ENCODE peak calls at places on chromosomes 4 and X, in five cellular contexts. One of them, this sample, is unnamed.

GRCh38 chr4:14383652-14384051 is 618.6 kb upstream of the CPEB2 start:
- DNase-seq in mammary epithelial cell: no peak
- DNase-seq in activated T-helper 1 cell treated with anti-CD3 and anti-CD28 coated beads, Interleukin-12 subunit alpha, Interleukin-12 subunit beta, Interleukin-2, Interleukin-4 antibody, amounts not matched to agents 30 ng/mL and 10 ng/mL and 1 ng/mL, durations not matched to agents 14 hours and 24 hours and 36 hours: no peak
- DNase-seq in heart right ventricle: no peak
- DNase-seq in natural killer cell treated with Interleukin-12 subunit alpha and Interleukin-12 subunit beta and Interleukin-15 and Interleukin-18, amount 100 ng/mL, for 72 hours: no peak
- DNase-seq in this sample: no peak

GRCh38 chrX:133513116-133513515 is 97.8 kb upstream of the GPC4 start:
- DNase-seq in mammary epithelial cell: no peak
- DNase-seq in activated T-helper 1 cell treated with anti-CD3 and anti-CD28 coated beads, Interleukin-12 subunit alpha, Interleukin-12 subunit beta, Interleukin-2, Interleukin-4 antibody, amounts not matched to agents 30 ng/mL and 10 ng/mL and 1 ng/mL, durations not matched to agents 14 hours and 24 hours and 36 hours: no peak
- DNase-seq in heart right ventricle: no peak
- DNase-seq in natural killer cell treated with Interleukin-12 subunit alpha and Interleukin-12 subunit beta and Interleukin-15 and Interleukin-18, amount 100 ng/mL, for 72 hours: no peak
- DNase-seq in this sample: no peak

GRCh38 chr4:1797861-1798529 is 4.9 kb downstream of the FGFR3 start:
- DNase-seq in mammary epithelial cell: no peak
- DNase-seq in activated T-helper 1 cell treated with anti-CD3 and anti-CD28 coated beads, Interleukin-12 subunit alpha, Interleukin-12 subunit beta, Interleukin-2, Interleukin-4 antibody, amounts not matched to agents 30 ng/mL and 10 ng/mL and 1 ng/mL, durations not matched to agents 14 hours and 24 hours and 36 hours: no peak
- DNase-seq in heart right ventricle: no peak
- DNase-seq in natural killer cell treated with Interleukin-12 subunit alpha and Interleukin-12 subunit beta and Interleukin-15 and Interleukin-18, amount 100 ng/mL, for 72 hours: no peak
- DNase-seq in this sample: no peak

GRCh38 chr4:168151313-168151712 is 59.0 kb downstream of the ANXA10 start:
- DNase-seq in mammary epithelial cell: no peak
- DNase-seq in activated T-helper 1 cell treated with anti-CD3 and anti-CD28 coated beads, Interleukin-12 subunit alpha, Interleukin-12 subunit beta, Interleukin-2, Interleukin-4 antibody, amounts not matched to agents 30 ng/mL and 10 ng/mL and 1 ng/mL, durations not matched to agents 14 hours and 24 hours and 36 hours: no peak
- DNase-seq in heart right ventricle: no peak
- DNase-seq in natural killer cell treated with Interleukin-12 subunit alpha and Interleukin-12 subunit beta and Interleukin-15 and Interleukin-18, amount 100 ng/mL, for 72 hours: no peak
- DNase-seq in this sample: no peak

GRCh38 chr4:80295331-80295730 is 28.9 kb downstream of the FGF5 start:
- DNase-seq in mammary epithelial cell: no peak
- DNase-seq in activated T-helper 1 cell treated with anti-CD3 and anti-CD28 coated beads, Interleukin-12 subunit alpha, Interleukin-12 subunit beta, Interleukin-2, Interleukin-4 antibody, amounts not matched to agents 30 ng/mL and 10 ng/mL and 1 ng/mL, durations not matched to agents 14 hours and 24 hours and 36 hours: no peak
- DNase-seq in heart right ventricle: no peak
- DNase-seq in natural killer cell treated with Interleukin-12 subunit alpha and Interleukin-12 subunit beta and Interleukin-15 and Interleukin-18, amount 100 ng/mL, for 72 hours: no peak
- DNase-seq in this sample: no peak

GRCh38 chr4:182201871-182202270 is 41.3 kb upstream of the TENM3 start:
- DNase-seq in mammary epithelial cell: no peak
- DNase-seq in activated T-helper 1 cell treated with anti-CD3 and anti-CD28 coated beads, Interleukin-12 subunit alpha, Interleukin-12 subunit beta, Interleukin-2, Interleukin-4 antibody, amounts not matched to agents 30 ng/mL and 10 ng/mL and 1 ng/mL, durations not matched to agents 14 hours and 24 hours and 36 hours: no peak
- DNase-seq in heart right ventricle: no peak
- DNase-seq in natural killer cell treated with Interleukin-12 subunit alpha and Interleukin-12 subunit beta and Interleukin-15 and Interleukin-18, amount 100 ng/mL, for 72 hours: no peak
- DNase-seq in this sample: no peak

GRCh38 chr4:66750273-66750672 is 795.0 kb downstream of the CENPC start:
- DNase-seq in mammary epithelial cell: no peak
- DNase-seq in activated T-helper 1 cell treated with anti-CD3 and anti-CD28 coated beads, Interleukin-12 subunit alpha, Interleukin-12 subunit beta, Interleukin-2, Interleukin-4 antibody, amounts not matched to agents 30 ng/mL and 10 ng/mL and 1 ng/mL, durations not matched to agents 14 hours and 24 hours and 36 hours: no peak
- DNase-seq in heart right ventricle: no peak
- DNase-seq in natural killer cell treated with Interleukin-12 subunit alpha and Interleukin-12 subunit beta and Interleukin-15 and Interleukin-18, amount 100 ng/mL, for 72 hours: no peak
- DNase-seq in this sample: no peak

GRCh38 chr4:62528874-62529273 is 1328.7 kb downstream of the ADGRL3 start:
- DNase-seq in mammary epithelial cell: peak
- DNase-seq in activated T-helper 1 cell treated with anti-CD3 and anti-CD28 coated beads, Interleukin-12 subunit alpha, Interleukin-12 subunit beta, Interleukin-2, Interleukin-4 antibody, amounts not matched to agents 30 ng/mL and 10 ng/mL and 1 ng/mL, durations not matched to agents 14 hours and 24 hours and 36 hours: no peak
- DNase-seq in heart right ventricle: no peak
- DNase-seq in natural killer cell treated with Interleukin-12 subunit alpha and Interleukin-12 subunit beta and Interleukin-15 and Interleukin-18, amount 100 ng/mL, for 72 hours: no peak
- DNase-seq in this sample: no peak

GRCh38 chrX:45077748-45078424 is 122.8 kb downstream of the DIPK2B start:
- DNase-seq in mammary epithelial cell: no peak
- DNase-seq in activated T-helper 1 cell treated with anti-CD3 and anti-CD28 coated beads, Interleukin-12 subunit alpha, Interleukin-12 subunit beta, Interleukin-2, Interleukin-4 antibody, amounts not matched to agents 30 ng/mL and 10 ng/mL and 1 ng/mL, durations not matched to agents 14 hours and 24 hours and 36 hours: no peak
- DNase-seq in heart right ventricle: no peak
- DNase-seq in natural killer cell treated with Interleukin-12 subunit alpha and Interleukin-12 subunit beta and Interleukin-15 and Interleukin-18, amount 100 ng/mL, for 72 hours: no peak
- DNase-seq in this sample: no peak

GRCh38 chr4:57355066-57355465 is 244.9 kb upstream of the IGFBP7 start:
- DNase-seq in mammary epithelial cell: peak
- DNase-seq in activated T-helper 1 cell treated with anti-CD3 and anti-CD28 coated beads, Interleukin-12 subunit alpha, Interleukin-12 subunit beta, Interleukin-2, Interleukin-4 antibody, amounts not matched to agents 30 ng/mL and 10 ng/mL and 1 ng/mL, durations not matched to agents 14 hours and 24 hours and 36 hours: no peak
- DNase-seq in heart right ventricle: no peak
- DNase-seq in natural killer cell treated with Interleukin-12 subunit alpha and Interleukin-12 subunit beta and Interleukin-15 and Interleukin-18, amount 100 ng/mL, for 72 hours: no peak
- DNase-seq in this sample: no peak

GRCh38 chrX:47637546-47638195 is 7.9 kb upstream of the CFP start:
- DNase-seq in mammary epithelial cell: no peak
- DNase-seq in activated T-helper 1 cell treated with anti-CD3 and anti-CD28 coated beads, Interleukin-12 subunit alpha, Interleukin-12 subunit beta, Interleukin-2, Interleukin-4 antibody, amounts not matched to agents 30 ng/mL and 10 ng/mL and 1 ng/mL, durations not matched to agents 14 hours and 24 hours and 36 hours: no peak
- DNase-seq in heart right ventricle: peak
- DNase-seq in natural killer cell treated with Interleukin-12 subunit alpha and Interleukin-12 subunit beta and Interleukin-15 and Interleukin-18, amount 100 ng/mL, for 72 hours: no peak
- DNase-seq in this sample: peak

GRCh38 chr4:136867465-136867864 is 664.8 kb downstream of the PCDH18 start:
- DNase-seq in mammary epithelial cell: no peak
- DNase-seq in activated T-helper 1 cell treated with anti-CD3 and anti-CD28 coated beads, Interleukin-12 subunit alpha, Interleukin-12 subunit beta, Interleukin-2, Interleukin-4 antibody, amounts not matched to agents 30 ng/mL and 10 ng/mL and 1 ng/mL, durations not matched to agents 14 hours and 24 hours and 36 hours: no peak
- DNase-seq in heart right ventricle: no peak
- DNase-seq in natural killer cell treated with Interleukin-12 subunit alpha and Interleukin-12 subunit beta and Interleukin-15 and Interleukin-18, amount 100 ng/mL, for 72 hours: no peak
- DNase-seq in this sample: no peak

GRCh38 chr4:41331224-41331623 is 74.5 kb downstream of the UCHL1 start:
- DNase-seq in mammary epithelial cell: no peak
- DNase-seq in activated T-helper 1 cell treated with anti-CD3 and anti-CD28 coated beads, Interleukin-12 subunit alpha, Interleukin-12 subunit beta, Interleukin-2, Interleukin-4 antibody, amounts not matched to agents 30 ng/mL and 10 ng/mL and 1 ng/mL, durations not matched to agents 14 hours and 24 hours and 36 hours: no peak
- DNase-seq in heart right ventricle: no peak
- DNase-seq in natural killer cell treated with Interleukin-12 subunit alpha and Interleukin-12 subunit beta and Interleukin-15 and Interleukin-18, amount 100 ng/mL, for 72 hours: no peak
- DNase-seq in this sample: no peak